ENCODE peak calls at places on chromosomes 6 and 20, in six cellular contexts. One of them, this sample, is unnamed.
A peak's percentile ranks its signal among the peaks of the same experiment; 100 is the strongest.

GRCh38 chr6:98832282-98833100 is 1.9 kb upstream of the POU3F2 start:
- DNase-seq in HCT116: no peak
- DNase-seq in thoracic aorta: peak; percentile 38
- DNase-seq in cardiac fibroblast: peak; percentile 38
- DNase-seq in bronchial epithelial cell: peak; percentile 81
- DNase-seq in endothelial cell of umbilical vein: no peak
- DNase-seq in this sample: no peak

GRCh38 chr6:27752038-27752885 is 159.9 kb downstream of the OR2B2 start:
- DNase-seq in bronchial epithelial cell: peak; percentile 81
- DNase-seq in HCT116: peak; percentile 81
- DNase-seq in thoracic aorta: no peak
- DNase-seq in cardiac fibroblast: peak; percentile 86
- DNase-seq in endothelial cell of umbilical vein: peak; percentile 89
- DNase-seq in this sample: no peak

GRCh38 chr20:44151621-44152416 is 35.2 kb downstream of the JPH2 start:
- DNase-seq in bronchial epithelial cell: peak; percentile 66
- DNase-seq in endothelial cell of umbilical vein: no peak
- DNase-seq in thoracic aorta: no peak
- DNase-seq in cardiac fibroblast: no peak
- DNase-seq in HCT116: peak; percentile 51
- DNase-seq in this sample: peak; percentile 84

GRCh38 chr20:44460795-44461141 is 14.9 kb upstream of the TTPAL start:
- DNase-seq in endothelial cell of umbilical vein: peak; percentile 16
- DNase-seq in HCT116: peak; percentile 31
- DNase-seq in bronchial epithelial cell: peak; percentile 43
- DNase-seq in cardiac fibroblast: peak; percentile 63
- DNase-seq in thoracic aorta: no peak
- DNase-seq in this sample: no peak

GRCh38 chr6:135941275-135941674 is 89.8 kb downstream of the PDE7B start:
- DNase-seq in thoracic aorta: no peak
- DNase-seq in cardiac fibroblast: peak; percentile 83
- DNase-seq in HCT116: no peak
- DNase-seq in endothelial cell of umbilical vein: no peak
- DNase-seq in bronchial epithelial cell: no peak
- DNase-seq in this sample: no peak

GRCh38 chr6:38378801-38379200 is 260.9 kb downstream of the BTBD9 start:
- DNase-seq in endothelial cell of umbilical vein: no peak
- DNase-seq in cardiac fibroblast: no peak
- DNase-seq in bronchial epithelial cell: no peak
- DNase-seq in HCT116: no peak
- DNase-seq in thoracic aorta: no peak
- DNase-seq in this sample: no peak

GRCh38 chr6:146289816-146290588 is 253.6 kb upstream of the RAB32 start:
- DNase-seq in cardiac fibroblast: peak; percentile 87
- DNase-seq in thoracic aorta: no peak
- DNase-seq in HCT116: no peak
- DNase-seq in endothelial cell of umbilical vein: peak; percentile 79
- DNase-seq in bronchial epithelial cell: peak; percentile 88
- DNase-seq in this sample: no peak

GRCh38 chr6:42344756-42345155 is 107.0 kb downstream of the TRERF1 start:
- DNase-seq in HCT116: no peak
- DNase-seq in cardiac fibroblast: no peak
- DNase-seq in bronchial epithelial cell: no peak
- DNase-seq in endothelial cell of umbilical vein: no peak
- DNase-seq in thoracic aorta: no peak
- DNase-seq in this sample: no peak

GRCh38 chr20:41287327-41287726 is 30.2 kb downstream of the ZHX3 start:
- DNase-seq in bronchial epithelial cell: peak; percentile 96
- DNase-seq in endothelial cell of umbilical vein: no peak
- DNase-seq in HCT116: no peak
- DNase-seq in cardiac fibroblast: peak; percentile 57
- DNase-seq in thoracic aorta: no peak
- DNase-seq in this sample: no peak

GRCh38 chr6:53032853-53033252 is 32.4 kb upstream of the FBXO9 start:
- DNase-seq in cardiac fibroblast: no peak
- DNase-seq in HCT116: no peak
- DNase-seq in endothelial cell of umbilical vein: peak; percentile 22
- DNase-seq in bronchial epithelial cell: no peak
- DNase-seq in thoracic aorta: no peak
- DNase-seq in this sample: no peak

GRCh38 chr6:139856562-139856961 is 482.1 kb upstream of the CITED2 start:
- DNase-seq in endothelial cell of umbilical vein: no peak
- DNase-seq in thoracic aorta: no peak
- DNase-seq in cardiac fibroblast: no peak
- DNase-seq in HCT116: no peak
- DNase-seq in bronchial epithelial cell: no peak
- DNase-seq in this sample: no peak

GRCh38 chr6:28983838-28984237 is 21.3 kb downstream of the ZNF311 start:
- DNase-seq in cardiac fibroblast: no peak
- DNase-seq in endothelial cell of umbilical vein: no peak
- DNase-seq in HCT116: no peak
- DNase-seq in thoracic aorta: no peak
- DNase-seq in bronchial epithelial cell: no peak
- DNase-seq in this sample: no peak

GRCh38 chr6:28985396-28986164 is 19.5 kb downstream of the ZNF311 start:
- DNase-seq in endothelial cell of umbilical vein: peak; percentile 98
- DNase-seq in thoracic aorta: peak; percentile 66
- DNase-seq in cardiac fibroblast: peak; percentile 99
- DNase-seq in HCT116: peak; percentile 92
- DNase-seq in bronchial epithelial cell: peak; percentile 97
- DNase-seq in this sample: peak; percentile 90

GRCh38 chr6:28988536-28989415 is 16.3 kb downstream of the ZNF311 start:
- DNase-seq in endothelial cell of umbilical vein: peak; percentile 66
- DNase-seq in cardiac fibroblast: peak; percentile 72
- DNase-seq in HCT116: peak; percentile 73
- DNase-seq in thoracic aorta: no peak
- DNase-seq in bronchial epithelial cell: peak; percentile 27
- DNase-seq in this sample: no peak
- TF ChIP-seq CTCF in endothelial cell of umbilical vein: peak; percentile 73
- TF ChIP-seq CTCF in cardiac fibroblast: peak; percentile 45
- TF ChIP-seq CTCF in HCT116: peak; percentile 60
- TF ChIP-seq CTCF in thoracic aorta: no peak
- TF ChIP-seq CTCF in bronchial epithelial cell: peak; percentile 49
- TF ChIP-seq CTCF in this sample: no peak

GRCh38 chr20:2387180-2387577 is 6.5 kb downstream of the TGM6 start:
- DNase-seq in HCT116: peak; percentile 39
- DNase-seq in cardiac fibroblast: no peak
- DNase-seq in thoracic aorta: no peak
- DNase-seq in bronchial epithelial cell: peak; percentile 49
- DNase-seq in endothelial cell of umbilical vein: peak; percentile 33
- DNase-seq in this sample: peak; percentile 41
- TF ChIP-seq CTCF in HCT116: peak; percentile 80
- TF ChIP-seq CTCF in cardiac fibroblast: peak; percentile 44
- TF ChIP-seq CTCF in thoracic aorta: peak; percentile 7
- TF ChIP-seq CTCF in bronchial epithelial cell: peak; percentile 68
- TF ChIP-seq CTCF in endothelial cell of umbilical vein: peak; percentile 45
- TF ChIP-seq CTCF in this sample: no peak

GRCh38 chr6:45500924-45501816 is 123.4 kb upstream of the SUPT3H start:
- DNase-seq in HCT116: peak; percentile 58
- DNase-seq in cardiac fibroblast: no peak
- DNase-seq in endothelial cell of umbilical vein: no peak
- DNase-seq in thoracic aorta: no peak
- DNase-seq in bronchial epithelial cell: no peak
- DNase-seq in this sample: no peak
- TF ChIP-seq CTCF in HCT116: peak; percentile 74
- TF ChIP-seq CTCF in cardiac fibroblast: peak; percentile 41
- TF ChIP-seq CTCF in endothelial cell of umbilical vein: peak; percentile 11
- TF ChIP-seq CTCF in thoracic aorta: no peak
- TF ChIP-seq CTCF in bronchial epithelial cell: no peak
- TF ChIP-seq CTCF in this sample: no peak

DNA sequence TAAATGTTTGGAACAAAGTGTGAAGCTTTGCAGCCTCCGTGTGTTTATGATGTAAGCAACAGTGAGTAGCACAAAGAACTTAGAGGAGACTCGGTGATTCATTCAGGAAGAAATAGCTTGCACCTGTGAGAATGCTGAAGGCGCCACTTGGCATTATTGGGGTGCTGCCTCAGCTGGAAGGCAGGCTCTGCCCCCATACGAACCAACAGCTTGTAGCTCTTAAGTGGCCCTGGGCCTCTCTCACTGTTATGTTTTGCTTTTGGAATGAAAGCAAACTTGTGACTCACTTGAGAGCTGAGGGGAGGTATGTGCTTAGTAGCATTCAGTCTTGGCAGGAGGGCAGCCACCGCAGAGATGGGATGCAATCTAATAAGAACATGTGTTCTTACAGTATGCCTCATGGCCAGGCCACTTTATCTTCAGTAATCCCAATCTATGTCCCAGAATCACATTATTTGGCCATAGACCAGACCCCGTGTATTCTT is 310.7 kb downstream of the EYA4 start:
- DNase-seq in thoracic aorta: no peak
- DNase-seq in cardiac fibroblast: peak; percentile 95
- DNase-seq in HCT116: no peak
- DNase-seq in bronchial epithelial cell: peak; percentile 71
- DNase-seq in endothelial cell of umbilical vein: no peak
- DNase-seq in this sample: no peak
- TF ChIP-seq CTCF in thoracic aorta: no peak
- TF ChIP-seq CTCF in cardiac fibroblast: no peak
- TF ChIP-seq CTCF in HCT116: no peak
- TF ChIP-seq CTCF in bronchial epithelial cell: no peak
- TF ChIP-seq CTCF in endothelial cell of umbilical vein: no peak
- TF ChIP-seq CTCF in this sample: no peak

DNA sequence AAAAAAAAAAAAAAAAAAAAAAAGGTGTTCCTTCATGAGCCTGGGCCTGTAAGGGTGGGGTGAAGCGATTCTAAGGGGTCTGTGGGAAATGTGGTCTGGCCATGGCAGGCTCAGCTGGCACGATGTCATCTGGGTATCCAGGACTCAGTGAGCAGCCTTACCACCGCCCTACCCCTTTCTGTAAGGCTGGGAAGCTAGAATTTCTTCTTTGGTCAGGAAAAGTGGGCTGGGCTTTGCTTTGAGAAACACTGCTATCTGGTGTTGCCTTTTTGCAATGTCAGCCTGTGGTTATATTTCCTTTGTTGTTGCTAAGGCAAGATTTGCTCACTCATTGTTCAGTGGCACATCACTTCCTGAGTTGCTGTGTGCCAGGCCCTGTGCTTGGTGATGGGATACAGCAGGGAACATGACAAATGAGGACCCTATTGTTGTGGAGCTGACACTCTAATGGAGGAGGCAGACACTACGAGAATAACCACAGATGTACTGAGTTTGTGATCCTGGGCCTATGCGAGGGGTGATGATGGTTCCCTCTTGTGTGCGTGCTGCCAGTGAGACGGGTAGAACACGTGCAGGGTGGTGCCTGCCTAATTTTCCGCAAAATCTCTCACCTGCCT is 45.9 kb upstream of the ZNFX1 start:
- DNase-seq in HCT116: peak; percentile 34
- DNase-seq in endothelial cell of umbilical vein: peak; percentile 89
- DNase-seq in thoracic aorta: no peak
- DNase-seq in bronchial epithelial cell: peak; percentile 80
- DNase-seq in cardiac fibroblast: peak; percentile 86
- DNase-seq in this sample: no peak
- TF ChIP-seq CTCF in HCT116: peak; percentile 7
- TF ChIP-seq CTCF in endothelial cell of umbilical vein: peak; percentile 12
- TF ChIP-seq CTCF in thoracic aorta: no peak
- TF ChIP-seq CTCF in bronchial epithelial cell: peak; percentile 61
- TF ChIP-seq CTCF in cardiac fibroblast: peak; percentile 46
- TF ChIP-seq CTCF in this sample: peak; percentile 15

GRCh38 chr6:36649086-36649485 is 29.4 kb upstream of the CDKN1A start:
- DNase-seq in bronchial epithelial cell: no peak
- DNase-seq in thoracic aorta: no peak
- DNase-seq in HCT116: no peak
- DNase-seq in endothelial cell of umbilical vein: peak; percentile 66
- DNase-seq in cardiac fibroblast: no peak
- DNase-seq in this sample: no peak

GRCh38 chr6:36649721-36650484 is 28.6 kb upstream of the CDKN1A start:
- DNase-seq in endothelial cell of umbilical vein: no peak
- DNase-seq in bronchial epithelial cell: no peak
- DNase-seq in cardiac fibroblast: no peak
- DNase-seq in HCT116: no peak
- DNase-seq in thoracic aorta: no peak
- DNase-seq in this sample: no peak

GRCh38 chr6:36650848-36651247 is 27.7 kb upstream of the CDKN1A start:
- DNase-seq in HCT116: no peak
- DNase-seq in bronchial epithelial cell: no peak
- DNase-seq in thoracic aorta: no peak
- DNase-seq in cardiac fibroblast: no peak
- DNase-seq in endothelial cell of umbilical vein: peak; percentile 22
- DNase-seq in this sample: no peak

GRCh38 chr6:36655073-36655847 is 23.3 kb upstream of the CDKN1A start:
- DNase-seq in HCT116: no peak
- DNase-seq in endothelial cell of umbilical vein: no peak
- DNase-seq in thoracic aorta: no peak
- DNase-seq in cardiac fibroblast: no peak
- DNase-seq in bronchial epithelial cell: no peak
- DNase-seq in this sample: no peak

DNA sequence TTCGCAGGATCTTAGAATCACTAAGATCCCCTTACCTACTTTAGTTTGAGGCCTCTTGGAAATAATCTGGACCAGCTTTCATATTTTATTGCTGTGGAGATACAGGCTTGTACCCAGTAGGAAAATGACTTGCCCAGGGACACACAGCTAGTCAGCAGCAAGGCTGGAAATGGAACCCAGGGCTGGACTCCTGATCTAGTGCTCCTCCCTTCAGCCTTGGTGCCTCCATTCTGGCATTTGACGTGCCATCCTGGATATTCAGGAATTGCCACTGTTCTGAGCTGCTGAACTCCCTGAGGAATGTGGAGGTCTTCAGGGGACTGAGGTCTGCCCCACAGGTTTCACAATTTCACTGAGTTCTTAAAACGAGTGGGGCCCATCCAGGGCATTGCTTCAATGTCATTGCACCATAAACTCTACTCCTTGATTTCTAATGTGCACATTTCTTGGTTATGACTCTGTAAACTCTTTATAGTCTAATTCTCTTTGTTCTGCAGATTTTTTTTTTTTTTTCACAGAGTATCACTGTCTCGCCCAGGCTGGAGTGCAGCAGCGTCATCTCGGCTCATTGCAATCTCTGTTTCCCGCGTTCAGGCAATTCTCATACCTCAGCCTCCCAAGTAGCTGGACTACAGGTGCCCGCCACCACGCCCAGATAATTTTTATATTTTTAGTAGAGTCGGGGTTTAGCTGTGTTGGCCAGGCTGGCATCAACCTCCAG is 26.7 kb upstream of the CDKN1A start:
- DNase-seq in thoracic aorta: no peak
- DNase-seq in HCT116: no peak
- DNase-seq in cardiac fibroblast: no peak
- DNase-seq in bronchial epithelial cell: no peak
- DNase-seq in endothelial cell of umbilical vein: no peak
- DNase-seq in this sample: no peak
- TF ChIP-seq CTCF in thoracic aorta: no peak
- TF ChIP-seq CTCF in HCT116: no peak
- TF ChIP-seq CTCF in cardiac fibroblast: no peak
- TF ChIP-seq CTCF in bronchial epithelial cell: no peak
- TF ChIP-seq CTCF in endothelial cell of umbilical vein: no peak
- TF ChIP-seq CTCF in this sample: no peak

GRCh38 chr6:30101939-30102700 is 10.8 kb downstream of the TRIM31 start:
- DNase-seq in HCT116: peak; percentile 74
- DNase-seq in cardiac fibroblast: peak; percentile 86
- DNase-seq in bronchial epithelial cell: peak; percentile 76
- DNase-seq in endothelial cell of umbilical vein: peak; percentile 78
- DNase-seq in thoracic aorta: peak; percentile 36
- DNase-seq in this sample: peak; percentile 91
- TF ChIP-seq CTCF in HCT116: peak; percentile 10
- TF ChIP-seq CTCF in cardiac fibroblast: peak; percentile 8
- TF ChIP-seq CTCF in bronchial epithelial cell: peak; percentile 28
- TF ChIP-seq CTCF in endothelial cell of umbilical vein: no peak
- TF ChIP-seq CTCF in thoracic aorta: no peak
- TF ChIP-seq CTCF in this sample: no peak

GRCh38 chr6:44245912-44246662 is 814 bp upstream of the HSP90AB1 start:
- DNase-seq in cardiac fibroblast: peak; percentile 92
- DNase-seq in bronchial epithelial cell: peak; percentile 66
- DNase-seq in endothelial cell of umbilical vein: peak; percentile 83
- DNase-seq in thoracic aorta: no peak
- DNase-seq in HCT116: peak; percentile 89
- DNase-seq in this sample: peak; percentile 93
- TF ChIP-seq CTCF in cardiac fibroblast: no peak
- TF ChIP-seq CTCF in bronchial epithelial cell: peak; percentile 31
- TF ChIP-seq CTCF in endothelial cell of umbilical vein: peak; percentile 17
- TF ChIP-seq CTCF in thoracic aorta: no peak
- TF ChIP-seq CTCF in HCT116: peak; percentile 17
- TF ChIP-seq CTCF in this sample: no peak